ENCODE peak calls at places on chromosomes 12 and 14, in seven cellular contexts. C is upper lobe of right lung, O is cardiac muscle cell, H is K562, M is fibroblast of lung, F is sigmoid colon, V is AG09319. W is an unnamed sample.

GRCh38 chr14:44846232-44846824 is 115.4 kb downstream of the KLHL28 start:
- DNase-seq in C (no peak), O (peak; percentile 64), H (peak; percentile 20), M (peak; percentile 57), F (no peak), V (peak; percentile 16), W (no peak)

GRCh38 chr12:108386704-108387360 is 47.7 kb upstream of the CMKLR1 start:
- DNase-seq in C (no peak), O (no peak), H (no peak), M (no peak), F (peak; percentile 73), V (no peak), W (no peak)

GRCh38 chr12:124613151-124613585 is 45.8 kb upstream of the NCOR2 start:
- DNase-seq in C (no peak), O (no peak), H (no peak), M (peak; percentile 73), F (no peak), V (peak; percentile 47), W (no peak)

GRCh38 chr12:75474121-75474520 is 6.4 kb upstream of the GLIPR1 start:
- DNase-seq in C (no peak), O (no peak), H (no peak), M (no peak), F (no peak), V (no peak), W (no peak)

GRCh38 chr12:76329163-76329562 is 19.1 kb downstream of the BBS10 start:
- DNase-seq in C (no peak), O (no peak), H (no peak), M (peak; percentile 66), F (no peak), V (peak; percentile 83), W (no peak)

GRCh38 chr14:42222924-42223471 is 616.3 kb downstream of the LRFN5 start:
- DNase-seq in C (no peak), O (peak; percentile 14), H (no peak), M (peak; percentile 90), F (no peak), V (peak; percentile 28), W (no peak)

GRCh38 chr14:20512139-20512905 is 7.0 kb downstream of the RNASE10 start:
- DNase-seq in C (no peak), O (no peak), H (no peak), M (no peak), F (no peak), V (no peak), W (no peak)

GRCh38 chr12:2289525-2289924 is 236.7 kb downstream of the CACNA1C start:
- DNase-seq in C (no peak), O (no peak), H (no peak), M (no peak), F (peak; percentile 57), V (no peak), W (no peak)

DNA sequence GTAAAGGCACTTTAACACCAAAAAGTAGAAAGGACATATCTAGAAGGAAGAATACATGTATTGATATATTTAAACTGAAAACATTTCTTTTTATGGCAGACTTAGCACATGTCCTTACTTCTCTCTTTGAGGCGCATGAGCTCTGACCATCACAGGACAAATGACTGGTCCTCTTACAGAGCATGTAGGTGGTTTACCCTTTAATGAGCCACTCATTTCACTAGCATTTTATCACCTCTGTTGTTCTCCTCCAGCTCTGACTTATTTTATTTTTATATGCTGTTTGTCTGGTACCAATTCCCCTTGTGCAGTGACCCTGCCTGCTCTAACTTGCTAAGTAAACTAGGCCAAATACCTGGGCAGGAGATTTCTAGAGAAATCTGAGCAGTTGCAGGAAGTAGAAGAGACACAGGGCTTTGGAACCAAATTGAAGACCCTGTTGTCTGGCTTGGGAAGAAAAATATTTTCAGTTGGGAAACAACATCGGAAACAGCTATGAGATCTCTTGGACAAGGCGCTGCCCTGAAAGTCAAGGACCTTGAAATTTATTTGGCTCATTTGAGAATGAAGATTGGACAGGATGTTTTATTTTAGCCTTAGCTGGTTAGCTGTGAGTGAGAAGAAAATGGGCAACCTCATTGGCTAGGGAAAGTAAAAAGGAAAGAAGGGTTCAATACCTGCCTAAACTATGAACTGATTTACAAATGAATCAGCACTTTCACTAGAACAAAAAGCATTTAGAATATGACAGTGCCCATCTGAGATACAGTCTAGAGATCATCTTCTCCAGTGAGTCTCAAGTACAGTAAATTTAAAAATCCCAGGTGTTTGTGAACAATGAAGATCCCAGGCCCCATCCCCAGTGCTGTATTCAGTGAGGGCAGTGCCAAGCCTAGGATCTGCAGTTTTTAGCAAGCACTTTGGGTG is 374.4 kb downstream of the ZFP36L1 start:
- DNase-seq in C (no peak), O (no peak), H (no peak), M (no peak), F (no peak), V (no peak), W (no peak)
- TF ChIP-seq CTCF in C (no peak), O (no peak), H (no peak), M (no peak), F (no peak), V (no peak), W (no peak)

GRCh38 chr12:91563011-91563410 is 380.4 kb upstream of the DCN start:
- DNase-seq in C (no peak), O (no peak), H (no peak), M (no peak), F (no peak), V (no peak), W (no peak)

GRCh38 chr12:91565246-91565645 is 382.6 kb upstream of the DCN start:
- DNase-seq in C (no peak), O (no peak), H (no peak), M (peak; percentile 42), F (no peak), V (no peak), W (no peak)

GRCh38 chr12:91566328-91567099 is 383.9 kb upstream of the DCN start:
- DNase-seq in C (no peak), O (no peak), H (no peak), M (no peak), F (no peak), V (no peak), W (no peak)

GRCh38 chr12:91565816-91566215 is 383.2 kb upstream of the DCN start:
- DNase-seq in C (no peak), O (no peak), H (no peak), M (no peak), F (no peak), V (no peak), W (no peak)

DNA sequence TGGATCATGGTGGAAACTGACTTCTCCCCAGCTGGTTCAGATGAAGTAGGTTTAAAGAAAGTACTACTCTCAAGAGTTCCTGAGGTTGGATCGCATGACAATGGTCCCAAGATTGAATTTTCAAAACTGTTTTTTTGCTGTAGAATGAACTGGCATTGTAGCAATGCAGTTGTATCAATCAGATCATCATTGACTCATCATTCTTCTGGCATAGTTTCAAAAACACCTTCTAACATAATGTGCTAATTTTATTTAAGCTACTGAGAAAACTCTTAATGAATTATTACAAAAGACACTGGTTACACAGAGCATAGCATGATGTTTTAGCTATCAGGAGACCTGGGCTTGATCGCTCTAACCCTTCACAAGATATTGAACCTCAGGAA is 384.5 kb upstream of the DCN start:
- DNase-seq in C (no peak), O (no peak), H (no peak), M (no peak), F (no peak), V (no peak), W (no peak)
- TF ChIP-seq CTCF in C (no peak), O (no peak), H (no peak), M (no peak), F (no peak), V (no peak), W (no peak)

DNA sequence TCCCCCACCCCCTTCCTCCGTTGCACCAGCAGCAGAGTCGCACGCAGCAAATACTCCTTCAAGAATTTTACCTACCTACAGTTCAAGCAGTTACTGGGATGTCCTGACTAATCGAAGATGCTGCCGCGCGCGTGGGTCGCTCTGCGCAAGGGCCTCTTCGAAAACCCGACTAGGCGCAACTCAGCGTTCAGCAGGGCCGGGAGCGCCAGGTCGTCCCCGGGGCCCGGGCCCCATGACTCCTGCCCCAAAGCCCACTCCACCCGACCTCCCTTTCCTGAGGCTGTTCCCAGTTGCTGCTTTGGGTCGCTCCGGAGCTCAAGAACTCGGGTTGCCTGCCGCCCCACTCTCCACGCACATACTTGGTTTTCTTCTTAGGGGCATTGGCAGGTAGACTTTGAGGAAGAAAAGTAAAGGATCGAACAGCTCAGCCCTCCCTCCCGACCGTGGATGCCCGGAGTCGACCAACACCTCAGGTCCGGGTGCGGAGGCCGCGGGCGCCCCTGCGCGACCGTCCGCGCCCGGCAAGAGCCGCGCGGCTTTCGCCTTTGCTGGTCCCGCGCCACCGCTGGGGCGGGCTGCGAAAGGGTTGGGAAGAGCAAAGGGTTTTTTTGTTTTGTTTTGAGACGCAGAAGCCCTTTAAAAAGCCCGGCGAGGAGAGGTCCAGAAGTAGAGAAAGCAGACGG is 1.9 kb downstream of the BMP4 start:
- DNase-seq in C (peak; percentile 69), O (peak; percentile 27), H (no peak), M (peak; percentile 41), F (peak; percentile 67), V (no peak), W (no peak)
- TF ChIP-seq CTCF in C (no peak), O (no peak), H (no peak), M (no peak), F (no peak), V (no peak), W (no peak)

GRCh38 chr12:127459166-127459565 is 807.8 kb upstream of the TMEM132C start:
- DNase-seq in C (no peak), O (no peak), H (no peak), M (no peak), F (no peak), V (no peak), W (no peak)

GRCh38 chr12:127457726-127458125 is 809.2 kb upstream of the TMEM132C start:
- DNase-seq in C (no peak), O (no peak), H (no peak), M (no peak), F (no peak), V (no peak), W (no peak)

GRCh38 chr12:127459687-127460086 is 807.3 kb upstream of the TMEM132C start:
- DNase-seq in C (no peak), O (no peak), H (peak; percentile 14), M (no peak), F (no peak), V (no peak), W (no peak)

GRCh38 chr12:127450822-127451221 is 816.1 kb upstream of the TMEM132C start:
- DNase-seq in C (no peak), O (no peak), H (no peak), M (peak; percentile 3), F (no peak), V (no peak), W (no peak)

DNA sequence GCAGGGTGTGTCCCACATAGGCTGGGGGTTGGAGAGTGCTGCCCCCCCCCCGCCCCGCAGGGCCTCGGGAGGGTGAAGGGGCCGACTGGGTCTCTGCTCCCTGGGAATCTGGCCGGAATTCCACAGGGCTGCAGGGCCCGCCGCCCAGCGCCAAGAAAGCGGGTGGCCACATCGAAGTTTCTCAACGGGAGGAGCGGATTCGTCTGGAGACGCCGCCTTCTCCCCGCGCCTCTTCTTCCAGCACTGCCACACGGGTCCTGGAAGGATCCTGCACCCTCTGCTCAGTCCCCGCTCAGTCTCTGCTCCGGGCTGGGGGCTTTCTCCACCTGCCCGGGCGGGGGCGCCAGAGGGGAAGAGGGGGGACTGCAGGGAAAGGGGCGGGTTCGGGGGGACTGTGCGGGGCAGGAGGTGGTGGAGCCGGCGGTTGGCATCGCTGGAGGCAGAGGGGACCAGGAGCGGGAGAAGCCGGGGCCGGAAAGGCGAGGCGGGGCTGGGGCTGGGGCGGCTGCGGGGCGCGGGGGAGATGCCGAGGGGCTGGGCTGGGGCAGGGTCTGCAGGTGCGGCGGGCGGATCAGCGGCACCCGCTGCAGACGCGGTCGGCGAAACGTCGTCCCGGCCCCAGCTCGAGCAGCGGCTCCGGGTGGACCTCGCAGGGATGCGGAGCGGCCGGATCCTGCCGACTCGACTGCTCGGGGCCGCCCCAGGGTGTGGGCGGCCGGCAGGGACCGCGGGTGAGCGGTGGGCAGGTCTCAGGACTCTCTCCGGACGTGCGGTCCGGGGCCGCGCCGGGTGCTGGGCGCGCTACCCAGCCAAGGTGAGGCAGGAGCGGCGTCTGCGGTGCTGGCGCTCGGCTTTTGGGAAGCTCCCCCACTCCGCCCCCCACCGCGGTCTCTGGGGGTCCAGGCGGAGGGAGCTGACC is 811.4 kb upstream of the TMEM132C start:
- DNase-seq in C (no peak), O (peak; percentile 35), H (no peak), M (no peak), F (no peak), V (no peak), W (no peak)
- TF ChIP-seq CTCF in C (no peak), O (no peak), H (no peak), M (no peak), F (no peak), V (peak; percentile 19), W (no peak)